ENCODE peak calls at places on chromosomes 7 and 10, in four cellular contexts. P is H54, S is EL, V is hepatic stellate cell. W is an unnamed sample.

GRCh38 chr10:122655524-122656307 is 43.9 kb downstream of the C10orf120 start:
- DNase-seq in P (no peak), S (no peak), V (no peak), W (no peak)

GRCh38 chr7:101972627-101973026 is 155.2 kb downstream of the CUX1 start:
- DNase-seq in P (no peak), S (no peak), V (no peak), W (no peak)

GRCh38 chr10:74502963-74503608 is 323.3 kb upstream of the KAT6B start:
- DNase-seq in P (no peak), S (peak; percentile 76), V (no peak), W (no peak)

GRCh38 chr7:117323585-117323876 is 673 bp upstream of the WNT2 start:
- DNase-seq in P (no peak), S (peak; percentile 41), V (no peak), W (no peak)

GRCh38 chr10:17435187-17435586 is 19.2 kb downstream of the ST8SIA6 start:
- DNase-seq in P (no peak), S (no peak), V (no peak), W (no peak)

GRCh38 chr10:17961551-17962422 is 10.1 kb downstream of the SLC39A12 start:
- DNase-seq in P (no peak), S (peak; percentile 69), V (no peak), W (no peak)

GRCh38 chr7:117950601-117951278 is 77.5 kb upstream of the CTTNBP2 start:
- DNase-seq in P (no peak), S (no peak), V (no peak), W (no peak)

GRCh38 chr10:71975087-71975890 is 11.1 kb downstream of the CHST3 start:
- DNase-seq in P (peak; percentile 78), S (no peak), V (no peak), W (no peak)

GRCh38 chr7:5704534-5704922 is 76.9 kb downstream of the RNF216 start:
- DNase-seq in P (peak; percentile 56), S (peak; percentile 78), V (peak; percentile 61), W (peak; percentile 69)

GRCh38 chr10:102455893-102456471 is 4.6 kb upstream of the C10orf95 start:
- DNase-seq in P (no peak), S (peak; percentile 86), V (peak; percentile 62), W (no peak)

GRCh38 chr10:102347236-102347828 is 48.2 kb upstream of the NFKB2 start:
- DNase-seq in P (no peak), S (peak; percentile 37), V (peak; percentile 14), W (peak; percentile 42)

GRCh38 chr10:59079386-59080226 is 96.8 kb upstream of the PHYHIPL start:
- DNase-seq in P (peak; percentile 2), S (peak; percentile 41), V (peak; percentile 20), W (no peak)

GRCh38 chr7:6268023-6268908 is 4.2 kb downstream of the CYTH3 start:
- DNase-seq in P (no peak), S (no peak), V (no peak), W (no peak)

GRCh38 chr10:91162050-91162494 is 58.4 kb upstream of the PCGF5 start:
- DNase-seq in P (peak; percentile 73), S (peak; percentile 71), V (peak; percentile 50), W (no peak)

GRCh38 chr7:47635091-47636090 is 53.5 kb upstream of the TNS3 start:
- DNase-seq in P (peak; percentile 94), S (no peak), V (no peak), W (peak; percentile 60)

GRCh38 chr7:141213226-141213625 is 139.4 kb downstream of the TMEM178B start:
- DNase-seq in P (no peak), S (no peak), V (no peak), W (no peak)

GRCh38 chr10:22606164-22606614 is 108.2 kb downstream of the PIP4K2A start:
- DNase-seq in P (no peak), S (peak; percentile 82), V (peak; percentile 16), W (no peak)

GRCh38 chr7:158357898-158358821 is 229.5 kb downstream of the PTPRN2 start:
- DNase-seq in P (no peak), S (no peak), V (no peak), W (no peak)

GRCh38 chr10:110758128-110758527 is 113.6 kb upstream of the PDCD4 start:
- DNase-seq in P (no peak), S (no peak), V (no peak), W (no peak)

GRCh38 chr7:93551063-93551895 is 23.2 kb downstream of the CALCR start:
- DNase-seq in P (no peak), S (peak; percentile 28), V (no peak), W (no peak)

GRCh38 chr7:108459922-108460551 is 3.8 kb upstream of the NRCAM start:
- DNase-seq in P (no peak), S (peak; percentile 17), V (no peak), W (no peak)

GRCh38 chr10:42615419-42615818 is 23.0 kb downstream of the ZNF33B start:
- DNase-seq in P (no peak), S (no peak), V (no peak), W (no peak)

GRCh38 chr10:119079572-119080520 is 771 bp downstream of the EIF3A start:
- DNase-seq in P (peak; percentile 56), S (peak; percentile 79), V (peak; percentile 91), W (peak; percentile 67)

GRCh38 chr10:80515941-80516340 is 21.8 kb upstream of the SH2D4B start:
- DNase-seq in P (no peak), S (no peak), V (no peak), W (no peak)

GRCh38 chr7:51606601-51607154 is 290.1 kb upstream of the COBL start:
- DNase-seq in P (no peak), S (no peak), V (no peak), W (no peak)

GRCh38 chr7:157881062-157881771 is 544.4 kb downstream of the DNAJB6 start:
- DNase-seq in P (no peak), S (no peak), V (no peak), W (no peak)

GRCh38 chr10:13765641-13766341 is 179.0 kb downstream of the PRPF18 start:
- DNase-seq in P (no peak), S (no peak), V (no peak), W (no peak)

W was measured in nephron progenitor cell.